ENCODE peak calls at places on chromosomes 12 and 14, in seven cellular contexts. One of them, this sample, is unnamed.

GRCh38 chr12:2336409-2336829 is 283.6 kb downstream of the CACNA1C start:
- DNase-seq in GDM1: peak
- DNase-seq in NCI-H2107: no peak
- DNase-seq in EH: peak
- DNase-seq in A549: peak
- DNase-seq in KBM-7: peak
- DNase-seq in upper lobe of left lung: no peak
- DNase-seq in this sample: peak

GRCh38 chr12:2999265-2999841 is 40.2 kb downstream of the TEAD4 start:
- DNase-seq in GDM1: no peak
- DNase-seq in NCI-H2107: no peak
- DNase-seq in EH: no peak
- DNase-seq in A549: no peak
- DNase-seq in KBM-7: no peak
- DNase-seq in upper lobe of left lung: no peak
- DNase-seq in this sample: no peak

GRCh38 chr14:74619672-74620131 is 7.7 kb upstream of the LTBP2 start:
- DNase-seq in GDM1: no peak
- DNase-seq in NCI-H2107: no peak
- DNase-seq in EH: peak
- DNase-seq in A549: peak
- DNase-seq in KBM-7: no peak
- DNase-seq in upper lobe of left lung: peak
- DNase-seq in this sample: peak

GRCh38 chr12:88142610-88142991 is 494 bp downstream of the TMTC3 start:
- DNase-seq in GDM1: no peak
- DNase-seq in NCI-H2107: peak
- DNase-seq in EH: peak
- DNase-seq in A549: peak
- DNase-seq in KBM-7: no peak
- DNase-seq in upper lobe of left lung: peak
- DNase-seq in this sample: peak

GRCh38 chr12:128754275-128754674 is 69.5 kb downstream of the SLC15A4 start:
- DNase-seq in GDM1: no peak
- DNase-seq in NCI-H2107: no peak
- DNase-seq in EH: no peak
- DNase-seq in A549: no peak
- DNase-seq in KBM-7: no peak
- DNase-seq in upper lobe of left lung: no peak
- DNase-seq in this sample: no peak

GRCh38 chr12:70598467-70599194 is 38.6 kb downstream of the PTPRB start:
- DNase-seq in GDM1: no peak
- DNase-seq in NCI-H2107: no peak
- DNase-seq in EH: no peak
- DNase-seq in A549: no peak
- DNase-seq in KBM-7: no peak
- DNase-seq in upper lobe of left lung: no peak
- DNase-seq in this sample: no peak

GRCh38 chr14:30573203-30573814 is 14.4 kb downstream of the G2E3 start:
- DNase-seq in GDM1: no peak
- DNase-seq in NCI-H2107: no peak
- DNase-seq in EH: peak
- DNase-seq in A549: peak
- DNase-seq in KBM-7: no peak
- DNase-seq in upper lobe of left lung: no peak
- DNase-seq in this sample: peak

GRCh38 chr14:93332032-93332852 is 594 bp downstream of the BTBD7 start:
- DNase-seq in GDM1: peak
- DNase-seq in NCI-H2107: no peak
- DNase-seq in EH: peak
- DNase-seq in A549: peak
- DNase-seq in KBM-7: peak
- DNase-seq in upper lobe of left lung: peak
- DNase-seq in this sample: peak

GRCh38 chr14:43105305-43105704 is 1401.8 kb downstream of the FSCB start:
- DNase-seq in GDM1: no peak
- DNase-seq in NCI-H2107: no peak
- DNase-seq in EH: no peak
- DNase-seq in A549: peak
- DNase-seq in KBM-7: no peak
- DNase-seq in upper lobe of left lung: no peak
- DNase-seq in this sample: peak

GRCh38 chr12:76714415-76714814 is 49.5 kb upstream of the ZDHHC17 start:
- DNase-seq in GDM1: no peak
- DNase-seq in NCI-H2107: no peak
- DNase-seq in EH: no peak
- DNase-seq in A549: no peak
- DNase-seq in KBM-7: no peak
- DNase-seq in upper lobe of left lung: no peak
- DNase-seq in this sample: no peak

GRCh38 chr12:57575771-57576612 is 15.0 kb upstream of the PIP4K2C start:
- DNase-seq in GDM1: no peak
- DNase-seq in NCI-H2107: no peak
- DNase-seq in EH: no peak
- DNase-seq in A549: no peak
- DNase-seq in KBM-7: no peak
- DNase-seq in upper lobe of left lung: no peak
- DNase-seq in this sample: no peak

GRCh38 chr12:91211869-91212268 is 29.3 kb upstream of the DCN start:
- DNase-seq in GDM1: no peak
- DNase-seq in NCI-H2107: no peak
- DNase-seq in EH: no peak
- DNase-seq in A549: no peak
- DNase-seq in KBM-7: no peak
- DNase-seq in upper lobe of left lung: no peak
- DNase-seq in this sample: no peak

GRCh38 chr12:25995906-25996305 is 37.4 kb downstream of the RASSF8 start:
- DNase-seq in GDM1: no peak
- DNase-seq in NCI-H2107: no peak
- DNase-seq in EH: peak
- DNase-seq in A549: no peak
- DNase-seq in KBM-7: no peak
- DNase-seq in upper lobe of left lung: no peak
- DNase-seq in this sample: no peak

GRCh38 chr14:57400556-57401494 is 10.4 kb downstream of the NAA30 start:
- DNase-seq in GDM1: no peak
- DNase-seq in NCI-H2107: no peak
- DNase-seq in EH: no peak
- DNase-seq in A549: no peak
- DNase-seq in KBM-7: no peak
- DNase-seq in upper lobe of left lung: no peak
- DNase-seq in this sample: no peak

GRCh38 chr12:34402899-34403705 is 380.8 kb downstream of the ALG10 start:
- DNase-seq in GDM1: no peak
- DNase-seq in NCI-H2107: no peak
- DNase-seq in EH: no peak
- DNase-seq in A549: no peak
- DNase-seq in KBM-7: no peak
- DNase-seq in upper lobe of left lung: peak
- DNase-seq in this sample: no peak

GRCh38 chr12:79690156-79690605 is 583 bp downstream of the PAWR start:
- DNase-seq in GDM1: peak
- DNase-seq in NCI-H2107: no peak
- DNase-seq in EH: peak
- DNase-seq in A549: peak
- DNase-seq in KBM-7: peak
- DNase-seq in upper lobe of left lung: peak
- DNase-seq in this sample: peak

GRCh38 chr12:103373088-103373523 is 122.7 kb downstream of the C12orf42 start:
- DNase-seq in GDM1: no peak
- DNase-seq in NCI-H2107: peak
- DNase-seq in EH: no peak
- DNase-seq in A549: no peak
- DNase-seq in KBM-7: no peak
- DNase-seq in upper lobe of left lung: peak
- DNase-seq in this sample: no peak

This sample was measured in PC-3.